ENCODE peak calls at places on chromosomes 5 and 9, in five cellular contexts. One of them, this sample, is unnamed.

GRCh38 chr5:59093329-59093728 is 510.5 kb downstream of the RAB3C start:
- DNase-seq in type B pancreatic cell: no peak
- DNase-seq in coronary artery: no peak
- DNase-seq in thoracic aorta: no peak
- DNase-seq in mesothelial cell of epicardium: no peak
- DNase-seq in this sample: no peak

GRCh38 chr9:136324501-136325300 is 2.6 kb upstream of the GPSM1 start:
- DNase-seq in type B pancreatic cell: no peak
- DNase-seq in coronary artery: no peak
- DNase-seq in thoracic aorta: no peak
- DNase-seq in mesothelial cell of epicardium: no peak
- DNase-seq in this sample: no peak

GRCh38 chr5:50711280-50711679 is 44.8 kb downstream of the PARP8 start:
- DNase-seq in type B pancreatic cell: no peak
- DNase-seq in coronary artery: no peak
- DNase-seq in thoracic aorta: no peak
- DNase-seq in mesothelial cell of epicardium: no peak
- DNase-seq in this sample: peak

GRCh38 chr5:172722309-172722815 is 48.6 kb downstream of the DUSP1 start:
- DNase-seq in type B pancreatic cell: no peak
- DNase-seq in coronary artery: no peak
- DNase-seq in thoracic aorta: no peak
- DNase-seq in mesothelial cell of epicardium: no peak
- DNase-seq in this sample: peak

GRCh38 chr5:15694694-15695093 is 194.7 kb downstream of the FBXL7 start:
- DNase-seq in type B pancreatic cell: no peak
- DNase-seq in coronary artery: no peak
- DNase-seq in thoracic aorta: no peak
- DNase-seq in mesothelial cell of epicardium: no peak
- DNase-seq in this sample: no peak

GRCh38 chr5:3837544-3837943 is 241.9 kb downstream of the IRX1 start:
- DNase-seq in type B pancreatic cell: no peak
- DNase-seq in coronary artery: no peak
- DNase-seq in thoracic aorta: no peak
- DNase-seq in mesothelial cell of epicardium: no peak
- DNase-seq in this sample: no peak

GRCh38 chr9:124849801-124850200 is 3.5 kb upstream of the WDR38 start:
- DNase-seq in type B pancreatic cell: no peak
- DNase-seq in coronary artery: no peak
- DNase-seq in thoracic aorta: no peak
- DNase-seq in mesothelial cell of epicardium: no peak
- DNase-seq in this sample: no peak

GRCh38 chr9:114216081-114216480 is 60.7 kb downstream of the COL27A1 start:
- DNase-seq in type B pancreatic cell: no peak
- DNase-seq in coronary artery: peak
- DNase-seq in thoracic aorta: no peak
- DNase-seq in mesothelial cell of epicardium: peak
- DNase-seq in this sample: no peak

GRCh38 chr5:73322453-73323076 is 126.0 kb downstream of the FOXD1 start:
- DNase-seq in type B pancreatic cell: no peak
- DNase-seq in coronary artery: no peak
- DNase-seq in thoracic aorta: no peak
- DNase-seq in mesothelial cell of epicardium: no peak
- DNase-seq in this sample: no peak

DNA sequence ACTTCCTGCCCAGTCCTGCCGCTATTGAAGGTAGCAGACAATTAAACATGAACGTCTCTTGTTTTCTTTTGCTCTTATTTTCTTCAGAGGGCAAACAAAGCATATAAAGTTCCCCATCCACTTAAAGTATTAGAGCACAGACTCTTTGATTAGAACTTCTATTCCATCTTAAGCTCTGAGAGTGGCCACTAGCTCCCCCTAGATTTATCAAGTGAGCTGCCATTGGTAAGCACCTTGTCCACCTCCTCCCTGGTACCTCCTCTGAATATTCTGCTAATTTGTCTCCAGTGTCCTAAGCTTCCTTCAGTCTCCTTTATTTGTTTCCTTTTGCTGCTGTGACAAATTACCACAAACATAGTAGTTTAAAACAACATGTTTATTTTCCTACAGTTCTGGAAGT is 264.3 kb upstream of the KCNN2 start:
- DNase-seq in type B pancreatic cell: no peak
- DNase-seq in coronary artery: no peak
- DNase-seq in thoracic aorta: no peak
- DNase-seq in mesothelial cell of epicardium: no peak
- DNase-seq in this sample: no peak
- TF ChIP-seq CTCF in type B pancreatic cell: no peak
- TF ChIP-seq CTCF in coronary artery: no peak
- TF ChIP-seq CTCF in thoracic aorta: no peak
- TF ChIP-seq CTCF in mesothelial cell of epicardium: no peak
- TF ChIP-seq CTCF in this sample: no peak

GRCh38 chr5:169197343-169197742 is 103.6 kb downstream of the SLIT3 start:
- DNase-seq in type B pancreatic cell: no peak
- DNase-seq in coronary artery: no peak
- DNase-seq in thoracic aorta: no peak
- DNase-seq in mesothelial cell of epicardium: no peak
- DNase-seq in this sample: no peak
- TF ChIP-seq CTCF in type B pancreatic cell: peak
- TF ChIP-seq CTCF in coronary artery: no peak
- TF ChIP-seq CTCF in thoracic aorta: peak
- TF ChIP-seq CTCF in mesothelial cell of epicardium: no peak
- TF ChIP-seq CTCF in this sample: no peak

GRCh38 chr5:149487672-149488071 is 63.6 kb downstream of the CSNK1A1 start:
- DNase-seq in type B pancreatic cell: no peak
- DNase-seq in coronary artery: no peak
- DNase-seq in thoracic aorta: no peak
- DNase-seq in mesothelial cell of epicardium: no peak
- DNase-seq in this sample: no peak
- TF ChIP-seq CTCF in type B pancreatic cell: no peak
- TF ChIP-seq CTCF in coronary artery: no peak
- TF ChIP-seq CTCF in thoracic aorta: no peak
- TF ChIP-seq CTCF in mesothelial cell of epicardium: no peak
- TF ChIP-seq CTCF in this sample: no peak

GRCh38 chr5:69234457-69235268 is at the start of gene CDK7:
- DNase-seq in type B pancreatic cell: peak
- DNase-seq in coronary artery: peak
- DNase-seq in thoracic aorta: peak
- DNase-seq in mesothelial cell of epicardium: peak
- DNase-seq in this sample: peak
- TF ChIP-seq CTCF in type B pancreatic cell: no peak
- TF ChIP-seq CTCF in coronary artery: no peak
- TF ChIP-seq CTCF in thoracic aorta: no peak
- TF ChIP-seq CTCF in mesothelial cell of epicardium: no peak
- TF ChIP-seq CTCF in this sample: no peak

GRCh38 chr9:581673-582497 is 259.6 kb upstream of the DMRT1 start:
- DNase-seq in type B pancreatic cell: no peak
- DNase-seq in coronary artery: no peak
- DNase-seq in thoracic aorta: no peak
- DNase-seq in mesothelial cell of epicardium: no peak
- DNase-seq in this sample: no peak
- TF ChIP-seq CTCF in type B pancreatic cell: peak
- TF ChIP-seq CTCF in coronary artery: no peak
- TF ChIP-seq CTCF in thoracic aorta: no peak
- TF ChIP-seq CTCF in mesothelial cell of epicardium: peak
- TF ChIP-seq CTCF in this sample: no peak